ENCODE peak calls at places on chromosome 1, in six cellular contexts. One of them, this sample, is unnamed. For H3K4me1, the result is how much of the 10 kb centered on the place peaks cover.

GRCh38 chr1:59427155-59427554 is 130.3 kb downstream of the FGGY start:
- DNase-seq in A549: peak
- DNase-seq in tibial nerve: no peak
- DNase-seq in heart left ventricle: no peak
- DNase-seq in HCT116: peak
- DNase-seq in breast epithelium: peak
- DNase-seq in this sample: no peak

GRCh38 chr1:110203021-110203661 is 7.0 kb upstream of the KCNC4 start:
- DNase-seq in HCT116: peak
- DNase-seq in breast epithelium: no peak
- DNase-seq in heart left ventricle: no peak
- DNase-seq in A549: peak
- DNase-seq in tibial nerve: no peak
- DNase-seq in this sample: peak

GRCh38 chr1:22375601-22376000 is 76.0 kb upstream of the ZBTB40 start:
- DNase-seq in A549: no peak
- DNase-seq in HCT116: no peak
- DNase-seq in heart left ventricle: no peak
- DNase-seq in tibial nerve: no peak
- DNase-seq in breast epithelium: no peak
- DNase-seq in this sample: no peak

GRCh38 chr1:85089203-85089602 is 40.9 kb upstream of the MCOLN3 start:
- DNase-seq in heart left ventricle: no peak
- DNase-seq in A549: no peak
- DNase-seq in HCT116: no peak
- DNase-seq in breast epithelium: no peak
- DNase-seq in tibial nerve: no peak
- DNase-seq in this sample: no peak

GRCh38 chr1:15418811-15419515 is 9.3 kb downstream of the EFHD2 start:
- DNase-seq in tibial nerve: no peak
- DNase-seq in HCT116: no peak
- DNase-seq in heart left ventricle: no peak
- DNase-seq in breast epithelium: no peak
- DNase-seq in A549: no peak
- DNase-seq in this sample: peak

GRCh38 chr1:211548321-211549091 is 30.5 kb downstream of the SLC30A1 start:
- DNase-seq in tibial nerve: no peak
- DNase-seq in heart left ventricle: no peak
- DNase-seq in breast epithelium: no peak
- DNase-seq in A549: no peak
- DNase-seq in HCT116: no peak
- DNase-seq in this sample: no peak

GRCh38 chr1:180053594-180054567 is 99.3 kb downstream of the CEP350 start:
- DNase-seq in A549: no peak
- DNase-seq in breast epithelium: no peak
- DNase-seq in heart left ventricle: no peak
- DNase-seq in tibial nerve: no peak
- DNase-seq in HCT116: no peak
- DNase-seq in this sample: no peak

GRCh38 chr1:226530591-226530990 is 18.0 kb upstream of the STUM start:
- DNase-seq in heart left ventricle: no peak
- DNase-seq in tibial nerve: no peak
- DNase-seq in breast epithelium: no peak
- DNase-seq in HCT116: no peak
- DNase-seq in A549: no peak
- DNase-seq in this sample: no peak

GRCh38 chr1:235999259-235999925 is 65.5 kb downstream of the NID1 start:
- DNase-seq in HCT116: peak
- DNase-seq in breast epithelium: no peak
- DNase-seq in tibial nerve: no peak
- DNase-seq in heart left ventricle: no peak
- DNase-seq in A549: peak
- DNase-seq in this sample: no peak

GRCh38 chr1:39317111-39317510 is 112.6 kb downstream of the MACF1 start:
- DNase-seq in tibial nerve: no peak
- DNase-seq in A549: no peak
- DNase-seq in heart left ventricle: no peak
- DNase-seq in breast epithelium: no peak
- DNase-seq in HCT116: no peak
- DNase-seq in this sample: no peak

GRCh38 chr1:97366986-97367385 is 553.8 kb downstream of the DPYD start:
- DNase-seq in tibial nerve: no peak
- DNase-seq in HCT116: no peak
- DNase-seq in breast epithelium: no peak
- DNase-seq in A549: no peak
- DNase-seq in heart left ventricle: no peak
- DNase-seq in this sample: no peak

GRCh38 chr1:2088434-2088833 is 38.2 kb downstream of the PRKCZ start:
- DNase-seq in breast epithelium: no peak
- DNase-seq in HCT116: no peak
- DNase-seq in heart left ventricle: no peak
- DNase-seq in A549: no peak
- DNase-seq in tibial nerve: no peak
- DNase-seq in this sample: peak

GRCh38 chr1:17923684-17924083 is 168.6 kb downstream of the ACTL8 start:
- DNase-seq in A549: no peak
- DNase-seq in tibial nerve: no peak
- DNase-seq in breast epithelium: no peak
- DNase-seq in HCT116: no peak
- DNase-seq in heart left ventricle: no peak
- DNase-seq in this sample: no peak

GRCh38 chr1:80171101-80171500 is 1164.6 kb upstream of the ADGRL4 start:
- DNase-seq in breast epithelium: no peak
- DNase-seq in tibial nerve: no peak
- DNase-seq in HCT116: no peak
- DNase-seq in heart left ventricle: no peak
- DNase-seq in A549: no peak
- DNase-seq in this sample: no peak
- H3K4me1 ChIP-seq in breast epithelium: under half
- H3K4me1 ChIP-seq in tibial nerve: under half
- H3K4me1 ChIP-seq in HCT116: under half
- H3K4me1 ChIP-seq in heart left ventricle: under half
- H3K4me1 ChIP-seq in A549: under half
- H3K4me1 ChIP-seq in this sample: under half

DNA sequence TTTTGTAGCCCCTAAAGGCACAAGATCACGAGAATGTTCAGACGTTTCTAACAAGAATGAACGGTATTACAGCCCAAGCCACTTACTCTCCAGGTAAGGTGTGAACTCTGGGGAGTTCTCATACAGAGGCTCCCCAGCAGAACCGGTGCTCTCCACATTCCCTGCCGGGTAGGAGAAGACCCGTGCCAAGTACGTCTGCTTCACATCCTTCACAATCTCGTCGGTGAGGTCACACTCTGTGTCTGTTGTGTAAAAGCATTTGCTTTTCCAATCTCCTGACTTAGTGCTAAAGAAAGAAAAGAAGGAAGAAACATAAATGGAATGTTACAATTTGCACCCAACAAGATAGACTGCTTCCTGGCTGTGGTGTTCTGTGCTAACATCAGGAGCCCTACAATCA is 5.7 kb downstream of the F3 start:
- DNase-seq in heart left ventricle: no peak
- DNase-seq in tibial nerve: no peak
- DNase-seq in A549: no peak
- DNase-seq in breast epithelium: no peak
- DNase-seq in HCT116: no peak
- DNase-seq in this sample: no peak
- TF ChIP-seq POLR2A in heart left ventricle: no peak
- TF ChIP-seq POLR2A in tibial nerve: no peak
- TF ChIP-seq POLR2A in A549: no peak
- TF ChIP-seq POLR2A in breast epithelium: no peak
- TF ChIP-seq POLR2A in HCT116: no peak
- TF ChIP-seq POLR2A in this sample: no peak

DNA sequence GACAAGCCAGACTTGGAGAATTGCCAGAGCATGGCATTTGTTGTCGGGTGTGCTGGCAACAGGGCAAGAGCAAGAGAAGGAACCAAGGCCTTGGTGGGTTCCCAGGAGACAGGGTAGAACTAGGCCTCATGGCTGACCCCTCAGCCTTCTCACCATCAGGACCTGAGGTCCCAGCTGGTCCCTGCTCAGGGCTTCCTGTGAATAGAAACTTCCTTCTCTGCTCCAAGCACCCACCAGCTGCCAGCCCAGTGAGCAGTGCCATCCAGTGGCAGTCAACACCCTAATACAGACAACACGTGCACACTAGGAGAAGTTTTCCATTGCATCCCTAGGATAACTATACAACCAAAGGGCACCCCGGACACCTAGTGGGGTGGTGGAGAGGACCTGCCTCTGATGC is 22.8 kb downstream of the S100A6 start:
- DNase-seq in heart left ventricle: no peak
- DNase-seq in A549: peak
- DNase-seq in tibial nerve: no peak
- DNase-seq in HCT116: no peak
- DNase-seq in breast epithelium: no peak
- DNase-seq in this sample: no peak
- TF ChIP-seq CTCF in heart left ventricle: peak
- TF ChIP-seq CTCF in A549: no peak
- TF ChIP-seq CTCF in tibial nerve: peak
- TF ChIP-seq CTCF in HCT116: no peak
- TF ChIP-seq CTCF in breast epithelium: no peak
- TF ChIP-seq CTCF in this sample: no peak

DNA sequence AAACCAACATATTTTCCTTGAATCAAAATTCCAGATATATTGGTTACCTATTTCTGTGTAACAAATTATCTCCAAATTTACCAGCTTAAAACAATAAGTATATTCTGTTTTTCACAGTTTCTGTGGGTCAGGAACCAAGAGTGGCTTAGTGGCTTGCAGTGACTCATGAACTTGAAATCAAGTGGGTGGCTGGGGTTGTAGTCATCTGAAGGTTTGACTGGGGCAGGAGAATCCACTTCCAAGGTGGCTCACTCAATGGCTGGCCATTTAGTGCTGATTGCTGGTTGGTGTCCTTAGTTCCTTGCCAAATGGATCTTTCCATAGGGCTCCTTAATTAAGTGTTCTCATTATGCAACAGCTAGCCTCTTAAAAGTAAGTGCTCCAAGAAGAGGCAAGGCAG is 43.8 kb downstream of the ALG14 start:
- DNase-seq in HCT116: no peak
- DNase-seq in heart left ventricle: no peak
- DNase-seq in breast epithelium: no peak
- DNase-seq in tibial nerve: no peak
- DNase-seq in A549: no peak
- DNase-seq in this sample: no peak
- H3K4me1 ChIP-seq in HCT116: under half
- H3K4me1 ChIP-seq in heart left ventricle: under half
- H3K4me1 ChIP-seq in breast epithelium: under half
- H3K4me1 ChIP-seq in tibial nerve: under half
- H3K4me1 ChIP-seq in A549: under half
- H3K4me1 ChIP-seq in this sample: under half

GRCh38 chr1:209835782-209836298 is 8.1 kb downstream of the UTP25 start:
- DNase-seq in breast epithelium: no peak
- DNase-seq in A549: no peak
- DNase-seq in heart left ventricle: no peak
- DNase-seq in tibial nerve: no peak
- DNase-seq in HCT116: no peak
- DNase-seq in this sample: no peak

GRCh38 chr1:209837671-209838070 is 9.9 kb downstream of the UTP25 start:
- DNase-seq in A549: no peak
- DNase-seq in breast epithelium: no peak
- DNase-seq in tibial nerve: no peak
- DNase-seq in HCT116: no peak
- DNase-seq in heart left ventricle: no peak
- DNase-seq in this sample: no peak

GRCh38 chr1:209839875-209840491 is 12.2 kb downstream of the UTP25 start:
- DNase-seq in HCT116: peak
- DNase-seq in A549: peak
- DNase-seq in heart left ventricle: no peak
- DNase-seq in breast epithelium: no peak
- DNase-seq in tibial nerve: no peak
- DNase-seq in this sample: no peak

GRCh38 chr1:209840611-209841010 is 12.8 kb downstream of the UTP25 start:
- DNase-seq in HCT116: no peak
- DNase-seq in heart left ventricle: no peak
- DNase-seq in tibial nerve: no peak
- DNase-seq in A549: no peak
- DNase-seq in breast epithelium: no peak
- DNase-seq in this sample: no peak

GRCh38 chr1:209838537-209838936 is 10.8 kb downstream of the UTP25 start:
- DNase-seq in heart left ventricle: no peak
- DNase-seq in tibial nerve: no peak
- DNase-seq in A549: no peak
- DNase-seq in breast epithelium: no peak
- DNase-seq in HCT116: no peak
- DNase-seq in this sample: no peak
- TF ChIP-seq POLR2A in heart left ventricle: no peak
- TF ChIP-seq POLR2A in tibial nerve: no peak
- TF ChIP-seq POLR2A in A549: no peak
- TF ChIP-seq POLR2A in breast epithelium: no peak
- TF ChIP-seq POLR2A in HCT116: no peak
- TF ChIP-seq POLR2A in this sample: no peak